ENCODE peak calls at places on chromosomes 6 and 20, in nine cellular contexts. F is fibroblast of mammary gland, U is neural crest cell, J is upper lobe of left lung, N is GM23338, G is B cell, S is astrocyte of the spinal cord, O is prostate gland, P is lower leg skin. T is an unnamed sample.

GRCh38 chr6:130671119-130672104 is 155.8 kb upstream of the SMLR1 start:
- DNase-seq in P (peak), U (no peak), O (no peak), F (peak), J (peak), N (no peak), S (no peak), G (no peak), T (no peak)

GRCh38 chr20:63554361-63555278 is 661 bp downstream of the FNDC11 start:
- DNase-seq in P (no peak), S (no peak), G (peak), N (peak), F (no peak), O (no peak), J (peak), U (no peak), T (no peak)

GRCh38 chr6:138321934-138322333 is 55.8 kb upstream of the SMIM28 start:
- DNase-seq in J (no peak), N (no peak), P (no peak), S (no peak), O (no peak), F (no peak), G (no peak), U (no peak), T (no peak)

GRCh38 chr6:151248295-151248694 is 8.5 kb downstream of the AKAP12 start:
- DNase-seq in J (no peak), P (no peak), N (no peak), U (no peak), S (no peak), O (no peak), F (no peak), G (no peak), T (no peak)

GRCh38 chr6:132153221-132153896 is 202.2 kb upstream of the CCN2 start:
- DNase-seq in U (no peak), J (no peak), S (peak), N (no peak), F (peak), P (no peak), O (no peak), G (no peak), T (no peak)

GRCh38 chr6:1770435-1770843 is 160.7 kb downstream of the FOXC1 start:
- DNase-seq in F (no peak), P (no peak), U (no peak), O (no peak), N (no peak), S (peak), G (no peak), J (no peak), T (no peak)

GRCh38 chr6:136365781-136366354 is 76.2 kb upstream of the BCLAF1 start:
- DNase-seq in P (peak), J (peak), U (no peak), F (no peak), G (peak), O (peak), N (no peak), S (no peak), T (no peak)

GRCh38 chr6:98566126-98566525 is 268.2 kb upstream of the POU3F2 start:
- DNase-seq in F (no peak), S (no peak), U (no peak), N (no peak), P (no peak), O (no peak), J (no peak), G (no peak), T (no peak)

GRCh38 chr6:17591292-17591691 is 8.8 kb upstream of the FAM8A1 start:
- DNase-seq in U (no peak), O (no peak), N (no peak), P (no peak), G (no peak), J (no peak), F (no peak), S (no peak), T (no peak)

GRCh38 chr6:17585766-17586502 is 14.2 kb upstream of the FAM8A1 start:
- DNase-seq in N (peak), S (no peak), U (no peak), P (no peak), J (no peak), O (no peak), G (no peak), F (no peak), T (no peak)

GRCh38 chr6:17593246-17593645 is 6.9 kb upstream of the FAM8A1 start:
- DNase-seq in U (no peak), F (no peak), G (no peak), N (no peak), P (no peak), S (no peak), J (no peak), O (no peak), T (no peak)

GRCh38 chr6:17588011-17588410 is 12.1 kb upstream of the FAM8A1 start:
- DNase-seq in O (no peak), P (no peak), J (no peak), G (no peak), U (no peak), N (no peak), F (no peak), S (no peak), T (no peak)

GRCh38 chr6:17589402-17590116 is 10.5 kb upstream of the FAM8A1 start:
- DNase-seq in J (no peak), S (peak), U (no peak), O (no peak), N (peak), F (peak), P (no peak), G (no peak), T (no peak)
- TF ChIP-seq CTCF in J (peak), S (no peak), U (no peak), O (no peak), N (no peak), F (no peak), P (no peak), G (no peak), T (no peak)

DNA sequence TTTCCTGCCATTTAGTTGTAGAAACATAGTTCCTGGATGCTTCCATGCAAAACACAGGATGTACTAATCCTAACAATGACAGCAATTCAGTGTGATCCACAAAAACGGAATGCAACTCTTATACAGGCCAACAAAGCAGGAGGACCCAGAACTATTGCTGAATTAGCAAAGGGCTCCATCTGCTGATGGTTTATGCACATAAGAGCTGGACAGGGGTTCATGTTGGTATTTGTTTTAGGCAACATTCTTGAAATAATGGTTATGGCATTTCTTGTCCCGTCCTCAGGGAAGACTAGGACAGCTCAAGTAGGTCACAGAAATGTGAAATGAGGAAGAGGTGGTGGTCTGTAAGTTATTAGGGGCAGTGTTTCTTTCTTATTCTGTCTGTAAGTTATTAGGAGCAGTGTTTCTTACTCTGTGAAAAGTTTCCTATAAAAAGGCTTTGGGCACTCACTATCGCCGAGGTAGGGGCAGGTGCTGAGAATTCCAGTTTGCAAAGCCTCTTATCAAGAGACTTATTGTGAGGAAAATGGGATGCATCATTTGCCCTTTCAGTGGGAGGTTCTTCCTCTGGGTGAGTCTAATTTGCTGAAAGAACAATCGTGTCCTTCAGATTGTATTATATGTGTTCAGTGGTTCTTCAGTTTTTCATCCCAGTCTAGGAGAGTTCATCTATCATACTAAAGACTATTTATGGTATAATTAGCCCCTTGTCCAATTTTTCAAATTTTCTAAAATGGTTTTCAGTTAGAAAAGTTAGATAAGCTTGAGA is 171.1 kb downstream of the MCHR2 start:
- DNase-seq in U (peak), P (no peak), F (peak), N (peak), S (peak), O (peak), J (no peak), G (no peak), T (no peak)
- TF ChIP-seq CTCF in U (peak), P (no peak), F (peak), N (peak), S (peak), O (no peak), J (peak), G (no peak), T (peak)

GRCh38 chr20:19828233-19828632 is 70.2 kb downstream of the RIN2 start:
- DNase-seq in G (peak), J (no peak), U (no peak), S (peak), P (no peak), F (peak), N (no peak), O (no peak), T (no peak)
- TF ChIP-seq CTCF in G (peak), J (no peak), U (no peak), S (peak), P (no peak), F (peak), N (no peak), O (no peak), T (no peak)

DNA sequence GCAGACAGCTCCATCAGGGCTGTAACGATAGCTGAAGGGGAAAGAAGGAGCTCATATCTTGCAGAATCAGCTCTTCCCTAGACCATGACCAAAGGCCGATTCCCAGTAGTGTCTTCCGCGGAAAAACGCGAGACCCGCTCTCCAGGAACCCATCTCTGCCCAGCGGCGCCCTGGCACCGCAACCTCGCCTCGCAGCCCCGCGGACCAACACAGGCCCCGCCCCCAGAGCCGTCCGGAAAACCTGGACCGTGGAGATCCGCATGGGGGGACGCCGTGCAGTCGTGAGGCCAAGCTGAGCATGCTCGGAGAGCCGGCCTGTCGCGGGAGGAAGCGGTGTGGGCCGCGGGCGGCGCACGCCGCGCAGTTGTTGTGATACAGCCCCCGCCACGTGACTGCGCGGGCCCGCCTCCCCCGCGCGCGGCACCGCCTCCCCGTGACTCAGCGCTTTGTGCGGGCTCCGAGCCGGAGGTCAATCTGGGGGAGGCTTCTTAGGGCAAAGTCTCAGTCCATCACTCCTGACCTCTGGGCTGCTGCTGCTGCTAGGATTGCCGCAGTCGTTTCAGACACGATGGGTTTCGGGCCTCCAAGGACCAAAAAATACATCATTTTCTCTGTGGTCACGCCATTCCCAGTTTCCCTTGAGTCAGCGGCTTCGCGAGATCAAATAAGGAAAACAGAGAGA is 3.1 kb upstream of the GCLC start:
- DNase-seq in S (peak), U (peak), J (peak), F (peak), O (peak), N (peak), G (peak), P (peak), T (peak)
- TF ChIP-seq CTCF in S (no peak), U (no peak), J (no peak), F (no peak), O (peak), N (no peak), G (no peak), P (no peak), T (no peak)